ENCODE peak calls at places on chromosomes 2 and 18, in eight cellular contexts. One of them, this sample, is unnamed.

GRCh38 chr2:86274265-86274917 is 63.0 kb downstream of the REEP1 start:
- DNase-seq in osteoblast: no peak
- DNase-seq in mammary epithelial cell: peak; percentile 47
- DNase-seq in stomach: no peak
- DNase-seq in HCT116: peak; percentile 31
- DNase-seq in gastrocnemius medialis: no peak
- DNase-seq in lung: no peak
- DNase-seq in GM23248: peak; percentile 23
- DNase-seq in this sample: no peak

GRCh38 chr2:178280261-178280852 is 86.0 kb downstream of the OSBPL6 start:
- DNase-seq in mammary epithelial cell: peak; percentile 41
- DNase-seq in gastrocnemius medialis: no peak
- DNase-seq in osteoblast: peak; percentile 25
- DNase-seq in HCT116: peak; percentile 45
- DNase-seq in GM23248: peak; percentile 60
- DNase-seq in lung: peak; percentile 47
- DNase-seq in stomach: no peak
- DNase-seq in this sample: no peak

GRCh38 chr2:174014699-174015070 is 49.5 kb upstream of the SP3 start:
- DNase-seq in osteoblast: no peak
- DNase-seq in mammary epithelial cell: no peak
- DNase-seq in GM23248: peak; percentile 32
- DNase-seq in HCT116: no peak
- DNase-seq in stomach: no peak
- DNase-seq in lung: no peak
- DNase-seq in gastrocnemius medialis: no peak
- DNase-seq in this sample: no peak

GRCh38 chr18:11654736-11655604 is 34.1 kb upstream of the GNAL start:
- DNase-seq in osteoblast: peak; percentile 91
- DNase-seq in gastrocnemius medialis: no peak
- DNase-seq in stomach: peak; percentile 66
- DNase-seq in mammary epithelial cell: peak; percentile 54
- DNase-seq in HCT116: peak; percentile 27
- DNase-seq in GM23248: peak; percentile 69
- DNase-seq in lung: peak; percentile 62
- DNase-seq in this sample: peak; percentile 35

GRCh38 chr2:174180837-174181236 is 67.5 kb downstream of the OLA1 start:
- DNase-seq in HCT116: no peak
- DNase-seq in stomach: no peak
- DNase-seq in lung: no peak
- DNase-seq in gastrocnemius medialis: no peak
- DNase-seq in GM23248: no peak
- DNase-seq in osteoblast: no peak
- DNase-seq in mammary epithelial cell: no peak
- DNase-seq in this sample: no peak

GRCh38 chr2:1283020-1283801 is 130.1 kb upstream of the TPO start:
- DNase-seq in lung: no peak
- DNase-seq in stomach: no peak
- DNase-seq in osteoblast: no peak
- DNase-seq in mammary epithelial cell: no peak
- DNase-seq in HCT116: no peak
- DNase-seq in GM23248: no peak
- DNase-seq in gastrocnemius medialis: no peak
- DNase-seq in this sample: no peak

GRCh38 chr2:111898703-111899514 is 502 bp downstream of the MERTK start:
- DNase-seq in mammary epithelial cell: no peak
- DNase-seq in lung: no peak
- DNase-seq in HCT116: no peak
- DNase-seq in stomach: peak; percentile 34
- DNase-seq in osteoblast: peak; percentile 83
- DNase-seq in gastrocnemius medialis: no peak
- DNase-seq in GM23248: peak; percentile 32
- DNase-seq in this sample: no peak

GRCh38 chr18:77105021-77105420 is 27.6 kb downstream of the MBP start:
- DNase-seq in osteoblast: no peak
- DNase-seq in HCT116: no peak
- DNase-seq in lung: no peak
- DNase-seq in mammary epithelial cell: no peak
- DNase-seq in stomach: no peak
- DNase-seq in gastrocnemius medialis: no peak
- DNase-seq in GM23248: no peak
- DNase-seq in this sample: no peak

GRCh38 chr18:22342625-22343024 is 75.1 kb downstream of the CTAGE1 start:
- DNase-seq in gastrocnemius medialis: no peak
- DNase-seq in mammary epithelial cell: peak; percentile 93
- DNase-seq in stomach: peak; percentile 80
- DNase-seq in HCT116: no peak
- DNase-seq in lung: peak; percentile 68
- DNase-seq in osteoblast: peak; percentile 66
- DNase-seq in GM23248: peak; percentile 87
- DNase-seq in this sample: no peak

GRCh38 chr2:10141736-10142639 is 19.4 kb downstream of the RRM2 start:
- DNase-seq in HCT116: no peak
- DNase-seq in GM23248: peak; percentile 35
- DNase-seq in lung: no peak
- DNase-seq in osteoblast: no peak
- DNase-seq in gastrocnemius medialis: no peak
- DNase-seq in stomach: peak; percentile 59
- DNase-seq in mammary epithelial cell: no peak
- DNase-seq in this sample: no peak

GRCh38 chr2:20657522-20658235 is 6.8 kb upstream of the HS1BP3 start:
- DNase-seq in HCT116: no peak
- DNase-seq in mammary epithelial cell: no peak
- DNase-seq in stomach: no peak
- DNase-seq in lung: no peak
- DNase-seq in gastrocnemius medialis: no peak
- DNase-seq in osteoblast: peak; percentile 18
- DNase-seq in GM23248: no peak
- DNase-seq in this sample: no peak

GRCh38 chr2:173075781-173076556 is at the start of gene MAP3K20:
- DNase-seq in gastrocnemius medialis: peak; percentile 75
- DNase-seq in HCT116: no peak
- DNase-seq in lung: peak; percentile 65
- DNase-seq in stomach: peak; percentile 73
- DNase-seq in GM23248: peak; percentile 87
- DNase-seq in osteoblast: peak; percentile 87
- DNase-seq in mammary epithelial cell: peak; percentile 65
- DNase-seq in this sample: no peak

GRCh38 chr18:75156139-75156750 is 52.7 kb downstream of the PTGR3 start:
- DNase-seq in mammary epithelial cell: no peak
- DNase-seq in stomach: no peak
- DNase-seq in gastrocnemius medialis: no peak
- DNase-seq in osteoblast: no peak
- DNase-seq in GM23248: no peak
- DNase-seq in lung: no peak
- DNase-seq in HCT116: no peak
- DNase-seq in this sample: no peak

GRCh38 chr2:205965707-205966106 is 120.3 kb downstream of the INO80D start:
- DNase-seq in mammary epithelial cell: peak; percentile 75
- DNase-seq in HCT116: no peak
- DNase-seq in gastrocnemius medialis: no peak
- DNase-seq in lung: no peak
- DNase-seq in osteoblast: no peak
- DNase-seq in GM23248: no peak
- DNase-seq in stomach: no peak
- DNase-seq in this sample: no peak
- H3K4me1 ChIP-seq in mammary epithelial cell: peaks cover 11% of the 10 kb centered on the region
- H3K4me1 ChIP-seq in HCT116: no peaks in the 10 kb centered on the region
- H3K4me1 ChIP-seq in gastrocnemius medialis: no peaks in the 10 kb centered on the region
- H3K4me1 ChIP-seq in lung: no peaks in the 10 kb centered on the region
- H3K4me1 ChIP-seq in osteoblast: no peaks in the 10 kb centered on the region
- H3K4me1 ChIP-seq in GM23248: no peaks in the 10 kb centered on the region
- H3K4me1 ChIP-seq in stomach: no peaks in the 10 kb centered on the region
- H3K4me1 ChIP-seq in this sample: peaks cover 3% of the 10 kb centered on the region

GRCh38 chr2:144747571-144747970 is 227.7 kb upstream of the ZEB2 start:
- DNase-seq in gastrocnemius medialis: no peak
- DNase-seq in stomach: no peak
- DNase-seq in GM23248: no peak
- DNase-seq in HCT116: no peak
- DNase-seq in lung: no peak
- DNase-seq in osteoblast: no peak
- DNase-seq in mammary epithelial cell: no peak
- DNase-seq in this sample: no peak
- H3K9me3 ChIP-seq in gastrocnemius medialis: no peaks in the 10 kb centered on the region
- H3K9me3 ChIP-seq in stomach: peaks cover 43% of the 10 kb centered on the region
- H3K9me3 ChIP-seq in GM23248: no peaks in the 10 kb centered on the region
- H3K9me3 ChIP-seq in HCT116: peaks cover 7% of the 10 kb centered on the region
- H3K9me3 ChIP-seq in lung: peaks cover 13% of the 10 kb centered on the region
- H3K9me3 ChIP-seq in osteoblast: peaks cover 2% of the 10 kb centered on the region
- H3K9me3 ChIP-seq in mammary epithelial cell: peaks cover 4% of the 10 kb centered on the region
- H3K9me3 ChIP-seq in this sample: peaks cover 1% of the 10 kb centered on the region

GRCh38 chr18:44823286-44823685 is 142.6 kb downstream of the SETBP1 start:
- DNase-seq in gastrocnemius medialis: no peak
- DNase-seq in stomach: no peak
- DNase-seq in osteoblast: no peak
- DNase-seq in GM23248: no peak
- DNase-seq in HCT116: no peak
- DNase-seq in lung: no peak
- DNase-seq in mammary epithelial cell: no peak
- DNase-seq in this sample: no peak

GRCh38 chr18:44828080-44828479 is 147.4 kb downstream of the SETBP1 start:
- DNase-seq in HCT116: no peak
- DNase-seq in lung: no peak
- DNase-seq in osteoblast: no peak
- DNase-seq in mammary epithelial cell: peak; percentile 20
- DNase-seq in GM23248: no peak
- DNase-seq in gastrocnemius medialis: no peak
- DNase-seq in stomach: no peak
- DNase-seq in this sample: no peak

GRCh38 chr18:44824884-44825283 is 144.2 kb downstream of the SETBP1 start:
- DNase-seq in stomach: no peak
- DNase-seq in HCT116: no peak
- DNase-seq in gastrocnemius medialis: no peak
- DNase-seq in osteoblast: no peak
- DNase-seq in mammary epithelial cell: no peak
- DNase-seq in GM23248: no peak
- DNase-seq in lung: no peak
- DNase-seq in this sample: no peak

GRCh38 chr18:44823782-44824181 is 143.1 kb downstream of the SETBP1 start:
- DNase-seq in GM23248: peak; percentile 80
- DNase-seq in osteoblast: peak; percentile 78
- DNase-seq in HCT116: no peak
- DNase-seq in stomach: no peak
- DNase-seq in mammary epithelial cell: peak; percentile 85
- DNase-seq in gastrocnemius medialis: no peak
- DNase-seq in lung: no peak
- DNase-seq in this sample: no peak

GRCh38 chr18:44826418-44827259 is 146.0 kb downstream of the SETBP1 start:
- DNase-seq in osteoblast: peak; percentile 85
- DNase-seq in stomach: peak; percentile 84
- DNase-seq in GM23248: peak; percentile 88
- DNase-seq in HCT116: no peak
- DNase-seq in lung: peak; percentile 65
- DNase-seq in gastrocnemius medialis: peak; percentile 80
- DNase-seq in mammary epithelial cell: peak; percentile 72
- DNase-seq in this sample: no peak
- H3K27ac ChIP-seq in osteoblast: peak overlapping the region; percentile 39
- H3K27ac ChIP-seq in stomach: peak overlapping the region; percentile 86
- H3K27ac ChIP-seq in GM23248: peak overlapping the region; percentile 75
- H3K27ac ChIP-seq in HCT116: no peak overlapping the region
- H3K27ac ChIP-seq in lung: peak overlapping the region; percentile 26
- H3K27ac ChIP-seq in gastrocnemius medialis: peak overlapping the region; percentile 71
- H3K27ac ChIP-seq in mammary epithelial cell: peak overlapping the region; percentile 52
- H3K27ac ChIP-seq in this sample: no peak overlapping the region

GRCh38 chr2:108615480-108616090 is 81.3 kb downstream of the LIMS1 start:
- DNase-seq in stomach: no peak
- DNase-seq in mammary epithelial cell: no peak
- DNase-seq in gastrocnemius medialis: no peak
- DNase-seq in osteoblast: no peak
- DNase-seq in GM23248: no peak
- DNase-seq in HCT116: no peak
- DNase-seq in lung: no peak
- DNase-seq in this sample: no peak
- H3K4me1 ChIP-seq in stomach: peaks cover 65% of the 10 kb centered on the region
- H3K4me1 ChIP-seq in mammary epithelial cell: peaks cover 61% of the 10 kb centered on the region
- H3K4me1 ChIP-seq in gastrocnemius medialis: peaks cover 32% of the 10 kb centered on the region
- H3K4me1 ChIP-seq in osteoblast: peaks cover 12% of the 10 kb centered on the region
- H3K4me1 ChIP-seq in GM23248: peaks cover 14% of the 10 kb centered on the region
- H3K4me1 ChIP-seq in HCT116: peaks cover 29% of the 10 kb centered on the region
- H3K4me1 ChIP-seq in lung: peaks cover 21% of the 10 kb centered on the region
- H3K4me1 ChIP-seq in this sample: no peaks in the 10 kb centered on the region

DNA sequence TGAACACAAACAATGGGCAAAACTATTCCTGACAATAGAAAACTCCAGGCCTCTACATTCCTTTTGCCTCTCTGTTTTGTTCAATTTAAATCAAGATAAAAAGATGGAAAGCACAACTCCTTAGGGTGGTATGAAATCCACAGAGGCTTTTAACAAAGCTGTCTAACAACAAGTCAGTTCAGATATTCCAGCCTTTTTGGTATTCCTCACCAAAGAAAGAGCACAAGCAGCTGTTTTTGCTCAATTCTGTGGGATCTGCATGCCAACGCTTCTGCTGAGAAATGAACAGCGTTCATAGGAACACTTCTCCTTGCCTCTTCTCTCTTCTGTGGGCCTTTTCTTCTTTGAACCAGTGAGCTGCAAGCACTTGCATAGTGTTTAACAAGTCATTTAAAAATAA is 411.6 kb upstream of the TCF4 start:
- DNase-seq in HCT116: no peak
- DNase-seq in stomach: no peak
- DNase-seq in lung: no peak
- DNase-seq in mammary epithelial cell: no peak
- DNase-seq in gastrocnemius medialis: no peak
- DNase-seq in osteoblast: peak; percentile 1
- DNase-seq in GM23248: peak; percentile 34
- DNase-seq in this sample: no peak
- H3K9me3 ChIP-seq in HCT116: peaks cover 11% of the 10 kb centered on the region
- H3K9me3 ChIP-seq in stomach: no peaks in the 10 kb centered on the region
- H3K9me3 ChIP-seq in lung: no peaks in the 10 kb centered on the region
- H3K9me3 ChIP-seq in mammary epithelial cell: no peaks in the 10 kb centered on the region
- H3K9me3 ChIP-seq in gastrocnemius medialis: no peaks in the 10 kb centered on the region
- H3K9me3 ChIP-seq in osteoblast: no peaks in the 10 kb centered on the region
- H3K9me3 ChIP-seq in GM23248: no peaks in the 10 kb centered on the region
- H3K9me3 ChIP-seq in this sample: no peaks in the 10 kb centered on the region

DNA sequence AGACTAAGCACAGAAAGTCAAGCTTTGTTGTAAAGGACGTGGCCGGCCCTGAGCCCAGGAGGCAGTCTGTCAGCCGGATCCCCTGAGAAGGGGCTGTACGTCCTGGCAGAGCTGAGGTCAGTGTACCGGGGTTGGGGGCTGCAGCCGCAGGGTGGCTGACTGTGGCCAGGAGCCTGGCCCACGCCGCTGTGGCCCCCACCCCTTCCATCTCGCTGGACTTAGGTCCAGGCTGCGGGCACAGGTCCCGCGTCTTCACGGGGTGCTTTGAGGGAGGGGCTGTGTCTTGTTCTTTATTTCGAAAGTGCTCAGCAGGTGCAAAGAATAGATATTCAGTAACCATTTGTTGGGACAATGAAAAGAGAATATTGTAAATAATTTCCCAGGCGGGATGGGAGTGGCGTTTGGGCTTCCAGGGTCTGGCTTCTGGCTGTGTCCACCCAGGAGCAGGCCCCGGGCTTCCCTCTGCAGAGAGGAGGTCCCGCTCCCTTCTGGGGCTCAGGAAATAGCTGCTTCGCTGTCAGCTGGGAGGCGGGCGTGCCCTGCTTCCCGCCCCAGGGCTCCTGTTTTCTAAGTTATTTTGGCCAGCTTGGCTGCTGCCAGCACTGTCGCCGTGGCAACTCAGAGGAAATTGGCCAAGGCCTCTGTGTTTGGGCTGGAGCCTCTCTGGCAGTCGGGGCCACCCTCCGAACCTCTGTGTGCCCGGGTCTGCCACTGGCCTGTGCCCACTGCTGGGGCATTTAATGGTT is 7.4 kb downstream of the NFATC1 start:
- DNase-seq in HCT116: no peak
- DNase-seq in lung: peak; percentile 60
- DNase-seq in osteoblast: peak; percentile 99
- DNase-seq in GM23248: peak; percentile 86
- DNase-seq in gastrocnemius medialis: no peak
- DNase-seq in mammary epithelial cell: peak; percentile 3
- DNase-seq in stomach: peak; percentile 61
- DNase-seq in this sample: no peak
- H3K27ac ChIP-seq in HCT116: no peak overlapping the region
- H3K27ac ChIP-seq in lung: no peak overlapping the region
- H3K27ac ChIP-seq in osteoblast: no peak overlapping the region
- H3K27ac ChIP-seq in GM23248: peak overlapping the region; percentile 40
- H3K27ac ChIP-seq in gastrocnemius medialis: peak overlapping the region; percentile 93
- H3K27ac ChIP-seq in mammary epithelial cell: peak overlapping the region; percentile 22
- H3K27ac ChIP-seq in stomach: peak overlapping the region; percentile 70
- H3K27ac ChIP-seq in this sample: no peak overlapping the region

This sample was measured in iPS DF 6.9.